ENCODE peak calls at places on chromosomes 3 and 15, in nine cellular contexts. F is CD8-positive, alpha-beta T cell; R is neural progenitor cell; V is foreskin fibroblast; O is left ventricle myocardium inferior; H is GM12864; I is psoas muscle; W is H1; A is MM.1S. J is an unnamed sample.

GRCh38 chr3:97389883-97390282 is 374.7 kb upstream of the ARL6 start:
- DNase-seq in F (no peak), R (no peak), V (no peak), O (no peak), H (no peak), I (no peak), W (no peak), A (no peak), J (no peak)

GRCh38 chr3:12351145-12351544 is 62.3 kb downstream of the PPARG start:
- DNase-seq in F (no peak), R (no peak), V (no peak), O (no peak), H (no peak), I (peak), W (no peak), A (no peak), J (no peak)

GRCh38 chr3:151796105-151796705 is 17.7 kb upstream of the AADAC start:
- DNase-seq in F (no peak), R (no peak), V (peak), O (no peak), H (no peak), I (no peak), W (no peak), A (no peak), J (no peak)

GRCh38 chr15:59292393-59292792 is 80.3 kb downstream of the MYO1E start:
- DNase-seq in F (no peak), R (peak), V (no peak), O (no peak), H (no peak), I (no peak), W (no peak), A (no peak), J (no peak)

GRCh38 chr15:93168913-93169312 is 79.9 kb upstream of the RGMA start:
- DNase-seq in F (no peak), R (no peak), V (no peak), O (no peak), H (no peak), I (no peak), W (no peak), A (no peak), J (no peak)

GRCh38 chr15:92818658-92819311 is 81.3 kb upstream of the CHD2 start:
- DNase-seq in F (no peak), R (no peak), V (no peak), O (no peak), H (no peak), I (no peak), W (no peak), A (peak), J (no peak)

GRCh38 chr3:63051920-63052319 is 176.7 kb upstream of the CADPS start:
- DNase-seq in F (no peak), R (peak), V (peak), O (no peak), H (no peak), I (no peak), W (peak), A (no peak), J (no peak)

GRCh38 chr3:99482191-99482590 is 156.2 kb upstream of the COL8A1 start:
- DNase-seq in F (no peak), R (no peak), V (no peak), O (no peak), H (no peak), I (no peak), W (no peak), A (no peak), J (no peak)

GRCh38 chr3:9059489-9060400 is 96.5 kb upstream of the RAD18 start:
- DNase-seq in F (no peak), R (no peak), V (no peak), O (no peak), H (no peak), I (no peak), W (no peak), A (no peak), J (no peak)

GRCh38 chr3:123027292-123028232 is at the start of gene SEMA5B:
- DNase-seq in F (peak), R (peak), V (no peak), O (peak), H (no peak), I (peak), W (no peak), A (peak), J (no peak)

GRCh38 chr3:129228891-129229585 is 20.4 kb upstream of the COPG1 start:
- DNase-seq in F (no peak), R (no peak), V (peak), O (peak), H (no peak), I (no peak), W (no peak), A (no peak), J (no peak)

GRCh38 chr15:80234883-80235282 is 17.1 kb downstream of the CTXND1 start:
- DNase-seq in F (peak), R (peak), V (no peak), O (no peak), H (peak), I (no peak), W (peak), A (peak), J (no peak)

GRCh38 chr15:28993720-28994053 is 107.9 kb downstream of the APBA2 start:
- DNase-seq in F (no peak), R (no peak), V (no peak), O (no peak), H (no peak), I (no peak), W (no peak), A (no peak), J (no peak)

GRCh38 chr15:50685191-50685975 is 1.2 kb downstream of the TRPM7 start:
- DNase-seq in F (no peak), R (no peak), V (no peak), O (no peak), H (no peak), I (no peak), W (no peak), A (no peak), J (no peak)

GRCh38 chr3:106534206-106534605 is 665.4 kb upstream of the CBLB start:
- DNase-seq in F (peak), R (no peak), V (no peak), O (no peak), H (no peak), I (no peak), W (no peak), A (no peak), J (peak)

GRCh38 chr3:138898301-138898700 is 48.6 kb downstream of the FOXL2 start:
- DNase-seq in F (no peak), R (no peak), V (peak), O (no peak), H (no peak), I (no peak), W (no peak), A (no peak), J (no peak)

GRCh38 chr3:171427771-171428320 is 32.4 kb downstream of the TNIK start:
- DNase-seq in F (no peak), R (no peak), V (no peak), O (no peak), H (no peak), I (no peak), W (no peak), A (no peak), J (no peak)

GRCh38 chr3:42078686-42079085 is 12.5 kb upstream of the TRAK1 start:
- DNase-seq in F (no peak), R (no peak), V (no peak), O (no peak), H (no peak), I (no peak), W (no peak), A (no peak), J (no peak)

GRCh38 chr3:197801801-197802504 is 10.9 kb downstream of the LRCH3 start:
- DNase-seq in F (no peak), R (no peak), V (peak), O (no peak), H (no peak), I (no peak), W (no peak), A (peak), J (no peak)

DNA sequence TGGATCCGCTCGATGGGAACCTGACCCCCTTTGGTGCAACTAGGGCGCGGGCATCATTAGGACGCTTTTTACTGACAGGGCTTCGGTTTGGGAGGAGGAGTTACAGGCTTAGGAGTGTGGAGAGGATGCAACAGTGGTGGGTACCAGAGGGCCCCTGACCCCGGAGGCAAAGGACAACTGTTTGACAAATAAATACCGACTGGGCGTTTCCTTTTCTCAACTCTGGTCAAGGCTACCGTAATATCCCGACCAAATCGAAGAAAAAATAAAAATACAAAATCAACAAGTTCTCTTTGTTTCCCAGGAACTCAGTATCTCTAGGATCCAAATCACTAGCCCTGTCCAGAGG is 349 bp upstream of the DGKG start:
- DNase-seq in F (no peak), R (no peak), V (no peak), O (no peak), H (no peak), I (no peak), W (no peak), A (no peak), J (no peak)
- H3K4me3 ChIP-seq in F (no peak), R (peak), V (no peak), O (peak), H (no peak), I (peak), W (peak), A (peak), J (peak)

GRCh38 chr3:112122870-112123269 is 10.2 kb downstream of the GCSAM start:
- DNase-seq in F (no peak), R (no peak), V (no peak), O (no peak), H (no peak), I (no peak), W (no peak), A (no peak), J (no peak)
- TF ChIP-seq CTCF in F (no peak), R (no peak), V (no peak), O (no peak), H (no peak), I (no peak), W (no peak), A (no peak), J (no peak)

GRCh38 chr15:40845036-40845435 is 1.2 kb downstream of the SPINT1 start:
- DNase-seq in F (no peak), R (no peak), V (no peak), O (no peak), H (no peak), I (no peak), W (no peak), A (no peak), J (no peak)

GRCh38 chr15:40844543-40844981 is 714 bp downstream of the SPINT1 start:
- DNase-seq in F (peak), R (peak), V (no peak), O (peak), H (no peak), I (peak), W (no peak), A (peak), J (no peak)

GRCh38 chr15:40845511-40846284 is 1.9 kb downstream of the SPINT1 start:
- DNase-seq in F (no peak), R (no peak), V (no peak), O (no peak), H (no peak), I (no peak), W (no peak), A (peak), J (peak)

GRCh38 chr15:40847225-40847961 is 3.5 kb downstream of the SPINT1 start:
- DNase-seq in F (no peak), R (peak), V (no peak), O (peak), H (peak), I (no peak), W (no peak), A (peak), J (peak)

GRCh38 chr15:40846846-40847224 is 3.0 kb downstream of the SPINT1 start:
- DNase-seq in F (no peak), R (no peak), V (no peak), O (no peak), H (no peak), I (no peak), W (no peak), A (no peak), J (no peak)
- H3K4me3 ChIP-seq in F (no peak), R (no peak), V (no peak), O (no peak), H (no peak), I (no peak), W (no peak), A (peak), J (no peak)

DNA sequence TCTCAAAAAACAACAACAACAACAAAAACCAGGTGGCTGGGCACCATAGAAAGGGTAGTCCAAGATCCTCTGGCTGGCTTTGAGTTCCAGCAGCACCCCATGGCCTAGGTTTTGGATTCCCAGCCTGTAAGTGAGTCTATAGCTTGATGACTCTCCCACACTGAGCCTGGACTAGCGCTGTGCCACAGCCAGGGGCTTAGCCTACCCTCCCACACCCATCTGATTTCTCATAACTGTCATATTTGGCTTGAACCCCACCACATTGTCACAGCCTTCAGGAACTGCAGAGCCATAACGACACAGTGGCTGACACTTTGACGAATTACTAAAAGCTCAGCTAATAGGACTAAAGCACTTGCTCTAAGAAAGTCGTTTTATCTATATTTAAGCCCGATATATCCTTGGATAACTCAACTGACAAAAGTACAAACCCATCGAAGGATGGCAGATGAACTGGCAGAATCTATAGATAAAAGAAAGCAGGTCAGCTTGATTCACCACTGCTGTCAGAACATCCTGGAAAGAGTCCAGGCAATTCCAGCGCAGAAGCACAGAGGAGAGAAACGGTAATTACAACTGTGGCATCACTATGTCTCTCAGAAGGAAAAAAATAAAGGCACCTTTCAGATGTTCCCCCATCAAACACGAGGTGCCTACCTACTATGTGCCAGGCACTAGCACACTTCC is 62.0 kb downstream of the HOMER2 start:
- DNase-seq in F (no peak), R (no peak), V (no peak), O (no peak), H (no peak), I (no peak), W (no peak), A (no peak), J (no peak)
- TF ChIP-seq CTCF in F (no peak), R (no peak), V (no peak), O (no peak), H (no peak), I (no peak), W (no peak), A (no peak), J (no peak)

GRCh38 chr15:75625542-75626347 is at the start of gene SNUPN:
- DNase-seq in F (peak), R (peak), V (peak), O (peak), H (peak), I (peak), W (peak), A (peak), J (no peak)

GRCh38 chr15:75622505-75622904 is 3.0 kb downstream of the SNUPN start:
- DNase-seq in F (no peak), R (no peak), V (no peak), O (no peak), H (no peak), I (no peak), W (no peak), A (no peak), J (no peak)

GRCh38 chr15:75620776-75621536 is 4.6 kb downstream of the SNUPN start:
- DNase-seq in F (no peak), R (no peak), V (peak), O (peak), H (no peak), I (peak), W (no peak), A (no peak), J (no peak)

GRCh38 chr15:75616766-75617165 is 8.8 kb downstream of the SNUPN start:
- DNase-seq in F (no peak), R (no peak), V (no peak), O (no peak), H (no peak), I (no peak), W (no peak), A (no peak), J (no peak)

DNA sequence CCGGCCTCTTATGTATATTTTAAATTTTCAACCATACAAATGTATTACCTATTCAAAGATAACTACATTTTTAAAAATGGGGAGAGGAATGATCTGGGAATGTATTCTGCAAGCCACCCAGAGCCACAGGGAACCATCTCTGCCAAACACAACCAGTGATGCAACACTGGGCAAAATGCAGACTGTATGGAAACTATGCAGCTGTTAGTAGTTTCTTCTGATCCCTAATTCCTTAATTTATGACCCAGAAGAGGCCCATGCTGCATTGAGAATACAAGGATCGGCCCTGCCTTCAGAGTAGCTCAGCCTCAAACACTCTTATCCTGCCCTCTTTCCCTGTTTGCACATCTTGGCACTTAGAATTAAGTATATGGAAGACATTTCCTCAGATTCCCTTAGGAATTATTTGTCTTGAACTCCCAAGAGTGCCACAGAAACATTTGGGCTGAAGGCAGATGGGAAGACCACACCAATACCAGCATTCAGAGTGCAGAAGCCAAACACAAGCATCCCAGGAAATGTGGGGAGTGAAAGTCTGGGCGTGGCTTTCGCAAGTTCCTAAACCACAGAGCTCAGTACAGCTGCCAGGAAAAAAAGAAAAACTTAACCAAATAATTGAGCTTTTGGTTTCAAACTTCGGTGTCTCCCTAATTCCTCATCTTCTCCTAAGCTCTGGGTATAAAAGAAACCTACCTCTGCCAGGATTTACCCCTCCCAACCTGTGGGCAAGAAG is 5.3 kb downstream of the SNUPN start:
- DNase-seq in F (no peak), R (no peak), V (no peak), O (peak), H (no peak), I (no peak), W (no peak), A (no peak), J (no peak)
- H3K4me3 ChIP-seq in F (no peak), R (no peak), V (peak), O (peak), H (no peak), I (no peak), W (no peak), A (no peak), J (no peak)

DNA sequence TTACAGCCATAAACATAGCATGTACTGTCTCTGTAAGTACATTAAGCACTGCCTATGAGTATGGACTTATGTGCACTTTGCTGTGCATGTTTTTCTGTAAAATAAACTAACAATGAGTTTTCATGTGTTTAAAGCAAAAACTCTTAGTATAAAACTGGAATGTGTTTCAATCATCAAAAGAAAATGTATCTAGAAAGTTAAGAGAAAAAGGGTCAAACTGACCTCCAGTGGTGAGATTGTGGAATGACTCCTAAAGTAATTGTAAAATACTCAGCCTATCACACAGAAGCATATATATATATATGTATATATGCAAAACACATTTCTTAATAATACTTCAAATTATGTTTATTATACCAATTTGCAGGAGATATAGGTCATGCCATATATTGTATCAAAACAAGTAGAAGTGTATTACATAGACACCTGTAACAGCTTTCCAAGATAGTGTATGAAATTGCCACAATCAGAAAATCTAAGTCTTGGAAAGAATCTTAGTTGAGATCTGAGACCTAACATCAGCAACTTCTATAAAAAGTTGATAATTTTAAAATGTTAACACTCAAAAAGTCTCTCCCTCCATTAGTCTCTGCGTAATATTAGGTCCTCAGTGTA is 199.6 kb downstream of the FMN1 start:
- DNase-seq in F (no peak), R (peak), V (peak), O (no peak), H (no peak), I (no peak), W (no peak), A (peak), J (no peak)
- TF ChIP-seq CTCF in F (peak), R (peak), V (peak), O (peak), H (peak), I (peak), W (no peak), A (peak), J (peak)

GRCh38 chr15:74431116-74431515 is 2.6 kb downstream of the SEMA7A start:
- DNase-seq in F (no peak), R (no peak), V (no peak), O (no peak), H (no peak), I (no peak), W (no peak), A (no peak), J (no peak)
- H3K4me3 ChIP-seq in F (no peak), R (no peak), V (peak), O (no peak), H (peak), I (no peak), W (no peak), A (no peak), J (no peak)

GRCh38 chr3:160006282-160007163 is 17.9 kb downstream of the IL12A start:
- DNase-seq in F (no peak), R (peak), V (peak), O (no peak), H (no peak), I (no peak), W (no peak), A (peak), J (no peak)
- TF ChIP-seq CTCF in F (no peak), R (peak), V (peak), O (peak), H (peak), I (peak), W (peak), A (peak), J (peak)

J was measured in kidney epithelial cell.